ENCODE peak calls at places on chromosome 4, in eight cellular contexts. I is stomach, Y is Panc1, G is sigmoid colon, S is HCT116, V is H1, B is SK-N-SH, M is HL-60. J is an unnamed sample.

GRCh38 chr4:11635336-11635735 is 206.6 kb upstream of the HS3ST1 start:
- DNase-seq in I (no peak), Y (peak; percentile 8), G (no peak), S (peak; percentile 88), V (no peak), B (no peak), M (no peak), J (no peak)

GRCh38 chr4:53818112-53818511 is 226.8 kb upstream of the LNX1 start:
- DNase-seq in I (no peak), Y (no peak), G (no peak), S (no peak), V (no peak), B (no peak), M (no peak), J (no peak)

GRCh38 chr4:53899544-53900274 is 164.7 kb downstream of the CHIC2 start:
- DNase-seq in I (no peak), Y (no peak), G (no peak), S (no peak), V (no peak), B (no peak), M (no peak), J (no peak)

GRCh38 chr4:66331761-66332160 is 661.5 kb upstream of the EPHA5 start:
- DNase-seq in I (no peak), Y (no peak), G (no peak), S (no peak), V (no peak), B (no peak), M (no peak), J (no peak)

GRCh38 chr4:153645183-153645582 is 38.9 kb upstream of the TLR2 start:
- DNase-seq in I (no peak), Y (no peak), G (no peak), S (no peak), V (no peak), B (no peak), M (peak; percentile 47), J (no peak)

GRCh38 chr4:127209580-127210095 is 423.1 kb upstream of the INTU start:
- DNase-seq in I (no peak), Y (no peak), G (no peak), S (no peak), V (no peak), B (no peak), M (no peak), J (no peak)

GRCh38 chr4:82493721-82494425 is 63.5 kb downstream of the ENOPH1 start:
- DNase-seq in I (no peak), Y (no peak), G (no peak), S (no peak), V (no peak), B (no peak), M (no peak), J (no peak)

GRCh38 chr4:128709268-128709667 is 100.2 kb upstream of the JADE1 start:
- DNase-seq in I (no peak), Y (no peak), G (no peak), S (no peak), V (no peak), B (no peak), M (peak; percentile 1), J (no peak)

GRCh38 chr4:4689694-4690440 is 148.0 kb upstream of the STX18 start:
- DNase-seq in I (no peak), Y (no peak), G (no peak), S (no peak), V (no peak), B (no peak), M (no peak), J (no peak)

GRCh38 chr4:1213336-1213995 is 35.5 kb downstream of the CTBP1 start:
- DNase-seq in I (no peak), Y (no peak), G (no peak), S (no peak), V (no peak), B (no peak), M (no peak), J (no peak)

GRCh38 chr4:120877021-120877420 is 45.5 kb downstream of the PRDM5 start:
- DNase-seq in I (no peak), Y (no peak), G (no peak), S (no peak), V (no peak), B (no peak), M (no peak), J (no peak)

GRCh38 chr4:127916512-127916911 is 35.8 kb downstream of the PLK4 start:
- DNase-seq in I (no peak), Y (no peak), G (no peak), S (no peak), V (no peak), B (no peak), M (no peak), J (no peak)

GRCh38 chr4:180449395-180449956 is 1793.7 kb upstream of the TENM3 start:
- DNase-seq in I (no peak), Y (no peak), G (no peak), S (peak; percentile 66), V (peak; percentile 7), B (peak; percentile 53), M (no peak), J (no peak)

GRCh38 chr4:186781032-186781917 is 57.6 kb upstream of the FAT1 start:
- DNase-seq in I (no peak), Y (no peak), G (no peak), S (peak; percentile 66), V (no peak), B (no peak), M (no peak), J (no peak)

GRCh38 chr4:102554988-102555387 is 53.8 kb downstream of the NFKB1 start:
- DNase-seq in I (no peak), Y (no peak), G (no peak), S (no peak), V (no peak), B (no peak), M (no peak), J (no peak)

DNA sequence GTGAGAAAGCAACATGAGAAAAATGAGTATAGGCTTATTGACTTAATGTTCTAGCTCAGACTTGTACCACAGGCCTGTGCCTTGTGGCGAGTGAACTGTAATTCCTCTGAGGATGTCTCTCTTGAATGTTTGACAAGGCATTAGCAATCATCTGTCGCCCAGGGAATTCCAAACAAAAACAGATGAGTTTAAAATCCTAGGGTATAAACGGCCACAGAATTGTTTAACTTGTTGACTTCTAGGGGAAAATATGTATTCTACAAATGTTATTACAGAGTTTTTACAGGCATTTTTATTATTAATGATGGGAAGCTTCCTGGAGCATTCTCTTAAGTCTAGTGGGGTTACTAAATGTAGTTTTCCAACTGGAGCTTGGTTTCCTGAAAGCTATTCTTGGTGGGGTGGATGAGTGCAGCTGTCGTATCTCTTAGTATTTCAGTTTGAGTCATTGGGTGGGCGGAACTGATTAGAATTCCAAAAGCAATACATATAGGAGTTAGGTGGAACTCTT is 40.6 kb downstream of the ARHGAP10 start:
- DNase-seq in I (no peak), Y (no peak), G (no peak), S (no peak), V (no peak), B (no peak), M (no peak), J (no peak)
- H3K27ac ChIP-seq in I (peak overlapping the region; percentile 49), Y (no peak overlapping the region), G (peak overlapping the region; percentile 62), S (no peak overlapping the region), V (no peak overlapping the region), B (peak overlapping the region; percentile 74), M (no peak overlapping the region), J (peak overlapping the region; percentile 72)

DNA sequence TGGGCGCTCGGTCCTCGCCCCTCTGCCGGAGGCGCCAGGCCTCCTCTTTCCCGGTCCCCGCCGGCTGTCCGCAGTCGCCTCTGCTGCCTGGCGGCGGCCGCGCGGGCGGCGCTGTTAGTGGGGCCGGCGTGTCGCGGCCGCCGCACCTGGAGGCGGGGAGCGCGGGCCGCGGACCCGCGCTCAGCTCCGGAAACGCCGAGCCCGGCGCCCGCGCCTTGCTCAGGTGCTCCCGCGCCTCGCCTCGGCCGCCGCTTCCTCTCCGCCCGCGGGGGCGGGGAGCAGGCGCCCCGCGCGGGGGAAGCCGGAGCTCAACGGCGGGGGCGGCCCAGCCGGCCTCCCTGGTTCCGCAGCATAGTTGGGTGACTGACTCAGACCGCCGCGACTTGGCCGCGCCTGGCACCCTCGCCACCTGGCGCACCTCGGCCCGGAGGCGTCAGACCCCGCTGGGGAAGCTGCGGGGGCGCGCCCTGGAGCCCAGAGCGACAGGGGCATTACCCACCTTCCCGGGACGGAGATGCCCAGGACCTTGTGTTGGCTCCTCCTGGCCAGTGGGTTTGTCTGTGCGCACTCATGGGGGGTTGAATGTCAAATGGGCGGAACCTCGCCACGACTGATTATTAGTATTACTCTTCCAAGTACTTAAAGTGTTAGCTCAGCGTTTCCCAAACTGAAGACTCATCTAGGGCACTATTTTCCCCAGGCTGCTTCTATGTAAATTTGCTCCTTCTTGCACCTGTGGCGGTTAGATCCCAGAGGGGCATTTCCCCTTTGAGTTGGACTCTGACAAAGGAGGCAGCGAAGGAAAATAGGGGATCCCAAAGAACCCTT is at the start of gene ARAP2:
- DNase-seq in I (peak; percentile 80), Y (no peak), G (peak; percentile 67), S (peak; percentile 61), V (no peak), B (peak; percentile 19), M (no peak), J (peak; percentile 67)
- TF ChIP-seq POLR2AphosphoS5 in I (no peak), Y (no peak), G (no peak), S (peak; percentile 51), V (no peak), B (no peak), M (peak; percentile 47), J (no peak)

GRCh38 chr4:130419576-130419975 is 1323.6 kb downstream of the C4orf33 start:
- DNase-seq in I (no peak), Y (no peak), G (no peak), S (no peak), V (no peak), B (no peak), M (no peak), J (no peak)

GRCh38 chr4:130424211-130424610 is 1328.3 kb downstream of the C4orf33 start:
- DNase-seq in I (no peak), Y (no peak), G (no peak), S (no peak), V (no peak), B (no peak), M (no peak), J (no peak)

DNA sequence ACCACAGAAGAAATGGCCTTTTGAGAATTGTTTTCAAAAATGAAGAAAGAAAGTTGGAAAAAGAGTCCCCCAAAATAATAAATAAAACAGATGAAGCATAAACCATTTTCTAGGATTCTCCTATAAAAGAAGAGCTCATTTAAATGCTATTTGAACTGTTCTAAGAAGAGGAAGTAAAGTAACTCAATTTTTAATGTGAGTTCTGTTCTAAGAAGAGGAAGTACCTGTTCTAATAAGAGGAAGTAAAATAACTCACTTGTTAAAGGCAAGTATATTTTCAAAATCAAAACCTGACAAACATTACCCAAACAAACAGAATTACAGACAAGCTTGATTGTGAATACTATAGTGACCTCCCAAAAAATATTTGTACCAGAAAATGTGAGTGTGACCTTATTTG is 1326.3 kb downstream of the C4orf33 start:
- DNase-seq in I (no peak), Y (no peak), G (no peak), S (no peak), V (no peak), B (no peak), M (no peak), J (no peak)
- H3K27ac ChIP-seq in I (no peak overlapping the region), Y (no peak overlapping the region), G (no peak overlapping the region), S (no peak overlapping the region), V (no peak overlapping the region), B (no peak overlapping the region), M (no peak overlapping the region), J (no peak overlapping the region)

GRCh38 chr4:161931089-161931488 is 232.7 kb downstream of the FSTL5 start:
- DNase-seq in I (no peak), Y (no peak), G (no peak), S (no peak), V (no peak), B (no peak), M (no peak), J (no peak)

GRCh38 chr4:161926033-161926828 is 237.6 kb downstream of the FSTL5 start:
- DNase-seq in I (no peak), Y (no peak), G (no peak), S (no peak), V (no peak), B (no peak), M (no peak), J (no peak)

GRCh38 chr4:161929966-161930365 is 233.8 kb downstream of the FSTL5 start:
- DNase-seq in I (no peak), Y (no peak), G (no peak), S (no peak), V (no peak), B (no peak), M (no peak), J (no peak)
- TF ChIP-seq POLR2AphosphoS5 in I (no peak), Y (no peak), G (no peak), S (no peak), V (no peak), B (no peak), M (no peak), J (no peak)